ENCODE peak calls at places on chromosomes 4 and X, in five cellular contexts. R is esophagus muscularis mucosa; X is ovary; T is heart left ventricle; Q is effector memory CD4-positive, alpha-beta T cell. A is an unnamed sample. For H3K9me3, the result is how much of the 10 kb centered on the place peaks cover.

GRCh38 chr4:169243808-169244207 is 26.9 kb downstream of the SH3RF1 start:
- DNase-seq in Q (no peak), R (no peak), T (no peak), X (no peak), A (no peak)

GRCh38 chrX:7574325-7574724 is 268.6 kb upstream of the VCX start:
- DNase-seq in R (no peak), X (no peak), Q (no peak), T (no peak), A (peak)

GRCh38 chrX:118977424-118977823 is 3.0 kb downstream of the LONRF3 start:
- DNase-seq in T (no peak), Q (no peak), R (no peak), X (no peak), A (no peak)

GRCh38 chr4:61405307-61405706 is 205.2 kb downstream of the ADGRL3 start:
- DNase-seq in Q (no peak), T (no peak), X (no peak), R (no peak), A (no peak)

GRCh38 chr4:166896254-166896653 is 338.0 kb downstream of the SPOCK3 start:
- DNase-seq in T (no peak), X (no peak), R (no peak), Q (no peak), A (no peak)

GRCh38 chr4:8916251-8916913 is 44.7 kb upstream of the HMX1 start:
- DNase-seq in T (peak), Q (no peak), R (peak), X (no peak), A (no peak)

GRCh38 chrX:47218920-47219815 is 687 bp downstream of the CDK16 start:
- DNase-seq in T (peak), Q (peak), R (no peak), X (peak), A (peak)

GRCh38 chr4:122930877-122931276 is 8.5 kb upstream of the NUDT6 start:
- DNase-seq in R (no peak), T (no peak), Q (no peak), X (no peak), A (no peak)

GRCh38 chr4:18689308-18689915 is 667.9 kb upstream of the LCORL start:
- DNase-seq in T (peak), X (no peak), R (no peak), Q (no peak), A (peak)

GRCh38 chr4:32884198-32884597 is 2164.0 kb downstream of the PCDH7 start:
- DNase-seq in R (no peak), Q (no peak), X (no peak), T (no peak), A (no peak)

GRCh38 chr4:26507286-26507685 is 17.0 kb upstream of the CCKAR start:
- DNase-seq in X (no peak), T (no peak), R (no peak), Q (no peak), A (no peak)

GRCh38 chrX:69156638-69157037 is 8.6 kb downstream of the PJA1 start:
- DNase-seq in Q (no peak), T (no peak), X (no peak), R (no peak), A (no peak)

GRCh38 chrX:80812176-80812575 is 2.5 kb upstream of the BRWD3 start:
- DNase-seq in Q (no peak), X (no peak), R (no peak), T (peak), A (no peak)

GRCh38 chrX:48992341-48992740 is 9.7 kb downstream of the GRIPAP1 start:
- DNase-seq in R (no peak), Q (no peak), X (no peak), T (no peak), A (no peak)

GRCh38 chr4:8771666-8772065 is 100.0 kb downstream of the HMX1 start:
- DNase-seq in T (no peak), X (no peak), Q (no peak), R (no peak), A (no peak)

GRCh38 chr4:159526172-159526571 is 423.3 kb downstream of the RAPGEF2 start:
- DNase-seq in X (no peak), T (no peak), Q (no peak), R (no peak), A (no peak)

GRCh38 chrX:15475021-15475420 is 18.1 kb downstream of the PIR start:
- DNase-seq in Q (no peak), R (no peak), T (no peak), X (no peak), A (no peak)

GRCh38 chr4:185020863-185021761 is 2.8 kb downstream of the HELT start:
- DNase-seq in X (no peak), Q (no peak), T (no peak), R (no peak), A (no peak)

GRCh38 chr4:132596186-132596585 is 552.9 kb upstream of the PCDH10 start:
- DNase-seq in Q (no peak), X (no peak), T (no peak), R (no peak), A (no peak)

GRCh38 chrX:106613277-106613676 is 1.5 kb downstream of the RADX start:
- DNase-seq in T (no peak), R (no peak), Q (no peak), X (no peak), A (no peak)

GRCh38 chrX:40154229-40154852 is 56.6 kb upstream of the BCOR start:
- DNase-seq in T (peak), X (peak), Q (no peak), R (no peak), A (peak)

GRCh38 chr4:70838400-70838971 is 1.2 kb downstream of the GRSF1 start:
- DNase-seq in R (no peak), T (no peak), X (no peak), Q (no peak), A (no peak)

GRCh38 chr4:41427306-41427882 is 110.6 kb upstream of the LIMCH1 start:
- DNase-seq in R (no peak), X (no peak), T (no peak), Q (no peak), A (no peak)

GRCh38 chr4:125741825-125742452 is 427.2 kb downstream of the FAT4 start:
- DNase-seq in Q (no peak), T (no peak), X (no peak), R (no peak), A (no peak)

GRCh38 chr4:4627906-4628305 is 86.1 kb upstream of the STX18 start:
- DNase-seq in R (no peak), T (no peak), X (no peak), Q (no peak), A (no peak)

GRCh38 chr4:145566767-145567166 is 52.4 kb upstream of the MMAA start:
- DNase-seq in T (no peak), X (no peak), Q (no peak), R (no peak), A (no peak)

GRCh38 chr4:120066182-120066524 is 495 bp downstream of the MAD2L1 start:
- DNase-seq in X (no peak), Q (no peak), T (no peak), R (no peak), A (no peak)

GRCh38 chr4:90207887-90208454 is 80.8 kb downstream of the CCSER1 start:
- DNase-seq in Q (no peak), R (no peak), X (no peak), T (no peak), A (no peak)

GRCh38 chr4:129515356-129515755 is 419.4 kb downstream of the C4orf33 start:
- DNase-seq in T (no peak), R (no peak), Q (no peak), X (no peak), A (no peak)

GRCh38 chr4:80471701-80472100 is 136.2 kb downstream of the CFAP299 start:
- DNase-seq in T (no peak), Q (no peak), X (peak), R (no peak), A (no peak)

GRCh38 chr4:48963042-48963679 is 22.9 kb upstream of the CWH43 start:
- DNase-seq in X (peak), T (peak), Q (peak), R (peak), A (peak)

GRCh38 chr4:68369474-68369805 is 19.6 kb upstream of the YTHDC1 start:
- DNase-seq in T (no peak), R (no peak), Q (no peak), X (no peak), A (no peak)

GRCh38 chr4:118813561-118813960 is 22.4 kb downstream of the SEC24D start:
- DNase-seq in X (no peak), T (no peak), Q (no peak), R (no peak), A (no peak)

GRCh38 chrX:66150188-66150587 is 13.9 kb upstream of the HEPH start:
- DNase-seq in T (no peak), R (no peak), X (no peak), Q (no peak), A (no peak)

GRCh38 chrX:40097492-40098263 is at the start of gene BCOR:
- DNase-seq in X (peak), Q (peak), T (peak), R (no peak), A (peak)

GRCh38 chr4:122914938-122915337 is 7.5 kb downstream of the NUDT6 start:
- DNase-seq in Q (no peak), X (no peak), T (no peak), R (no peak), A (no peak)

GRCh38 chrX:55240788-55241187 is 20.6 kb downstream of the PAGE5 start:
- DNase-seq in X (no peak), Q (no peak), T (no peak), R (no peak), A (no peak)
- H3K9me3 ChIP-seq in X (under half), Q (under half), T (under half), R (under half), A (under half)

DNA sequence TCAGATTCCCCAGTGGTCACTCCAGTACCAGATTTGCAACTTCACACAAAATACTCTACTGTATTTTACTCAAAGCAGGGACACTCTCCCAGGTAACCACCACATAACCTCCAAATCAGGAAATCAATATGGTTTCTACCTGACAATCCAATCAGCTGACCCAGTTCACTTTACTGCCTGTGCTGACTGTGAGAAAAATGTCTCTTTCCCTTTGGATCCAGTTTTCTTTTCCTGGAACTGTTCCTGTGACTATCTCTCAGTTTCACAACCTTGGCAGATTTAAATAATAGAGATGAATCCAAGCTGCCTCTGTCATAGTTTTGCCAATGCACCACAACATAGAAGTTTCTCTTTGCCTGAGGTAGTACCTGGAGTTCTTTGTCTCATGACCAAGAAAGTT is 29.8 kb upstream of the IL9R start:
- DNase-seq in T (no peak), R (peak), Q (no peak), X (no peak), A (no peak)
- H3K9me3 ChIP-seq in T (under half), R (under half), Q (under half), X (under half), A (under half)

DNA sequence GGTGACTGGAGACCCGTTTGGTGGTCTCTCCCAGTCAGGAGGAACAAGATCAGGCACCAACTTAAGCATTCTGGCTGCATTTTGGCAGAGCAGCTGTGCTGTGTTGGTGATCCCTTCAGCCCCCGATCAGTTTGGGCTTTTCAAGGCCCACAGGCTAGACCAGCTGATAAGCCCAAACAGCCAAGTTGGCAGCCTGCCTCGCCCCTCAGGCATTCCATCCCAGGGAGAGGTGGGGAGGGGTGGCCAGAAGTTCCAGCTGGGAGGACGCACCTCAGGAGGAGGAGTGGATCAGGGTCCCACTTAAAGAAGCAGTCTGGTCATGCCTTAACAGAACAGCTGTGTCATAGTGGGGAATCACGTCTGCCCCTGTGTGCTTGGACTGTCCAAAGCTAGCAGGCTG is 105.8 kb downstream of the CHIC1 start:
- DNase-seq in X (no peak), R (no peak), T (peak), Q (no peak), A (peak)
- H3K9me3 ChIP-seq in X (under half), R (under half), T (under half), Q (under half), A (under half)

GRCh38 chr4:38119663-38120374 is 159.6 kb downstream of the PTTG2 start:
- DNase-seq in X (peak), T (peak), R (no peak), Q (no peak), A (peak)
- H3K9me3 ChIP-seq in X (under half), T (under half), R (under half), Q (under half), A (under half)

GRCh38 chrX:63466690-63467089 is 115.6 kb upstream of the SPIN4 start:
- DNase-seq in T (no peak), R (no peak), X (no peak), Q (no peak), A (no peak)
- H3K9me3 ChIP-seq in T (under half), R (under half), X (under half), Q (under half), A (under half)

DNA sequence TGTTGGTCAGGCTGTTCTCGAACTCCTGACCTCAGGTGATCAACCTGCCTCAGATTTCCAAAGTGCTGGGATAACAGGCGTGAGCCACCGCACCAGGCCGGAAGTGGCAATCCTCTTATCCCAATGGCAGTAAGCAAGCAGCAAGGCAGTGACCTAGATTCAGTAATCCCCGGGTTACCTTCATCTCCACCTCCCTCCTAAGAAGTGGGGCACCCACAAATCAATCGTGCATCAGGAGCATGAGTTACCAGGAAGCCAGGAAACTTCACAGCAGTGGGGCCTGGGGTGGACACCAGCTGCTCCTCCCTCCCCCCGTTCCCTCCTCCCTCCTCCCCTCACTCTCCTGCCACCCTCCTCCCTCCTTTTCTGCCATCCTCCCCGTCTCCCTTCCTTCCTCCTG is 2.0 kb downstream of the PDE6B start:
- DNase-seq in Q (no peak), T (no peak), X (no peak), R (no peak), A (no peak)
- H3K9me3 ChIP-seq in Q (under half), T (under half), X (under half), R (under half), A (under half)

DNA sequence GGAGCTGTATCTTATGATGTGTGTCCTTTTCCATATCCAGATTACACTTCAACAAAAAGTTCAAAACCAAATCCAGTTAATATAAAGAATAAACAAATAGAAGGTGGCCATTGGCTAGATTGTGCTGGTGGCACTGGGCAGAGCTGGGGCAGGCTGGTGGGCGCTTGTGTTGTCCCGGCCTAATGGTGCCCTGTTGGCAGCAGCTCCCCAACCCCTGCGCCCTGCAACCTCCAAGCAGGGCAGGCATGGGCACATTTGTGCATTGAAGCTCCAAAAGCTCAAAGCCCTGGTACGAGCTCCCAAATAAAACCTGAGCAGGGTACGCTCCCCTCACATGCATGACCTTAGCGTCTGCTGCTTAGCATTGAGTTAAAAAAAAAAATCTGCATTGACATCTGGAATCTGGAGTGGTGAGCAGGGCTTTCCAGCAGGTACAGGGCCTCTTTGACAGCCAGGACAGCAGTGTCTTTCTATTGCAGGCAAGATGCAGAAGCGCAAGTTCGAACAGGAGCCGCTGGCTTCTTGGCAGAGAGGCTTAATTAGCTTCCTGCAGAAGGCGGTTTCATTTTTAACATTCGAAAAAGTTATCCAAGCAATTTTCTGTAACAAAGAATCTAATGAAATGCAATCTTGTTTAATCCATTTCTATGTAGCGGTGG is 25.9 kb upstream of the NYX start:
- DNase-seq in X (no peak), Q (no peak), T (no peak), R (no peak), A (no peak)
- H3K9me3 ChIP-seq in X (under half), Q (under half), T (under half), R (under half), A (under half)

DNA sequence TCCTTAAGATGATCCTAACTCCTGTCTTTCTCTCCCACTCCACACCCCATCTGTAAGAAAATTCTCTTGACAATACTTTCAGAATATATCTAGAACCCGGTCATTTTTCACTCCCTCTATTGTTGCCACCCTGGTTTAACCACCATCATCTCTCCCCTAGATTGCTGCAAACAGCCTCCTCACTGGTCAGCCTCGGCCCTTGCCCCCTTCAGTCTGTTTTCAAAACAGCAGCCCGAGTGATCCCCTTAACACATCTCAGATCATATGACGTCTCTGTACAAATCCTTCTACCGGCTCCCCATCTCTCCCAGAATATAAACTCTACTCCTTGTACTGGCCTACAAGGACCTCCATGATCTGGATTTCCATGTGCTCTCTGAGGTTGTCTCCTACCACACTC is 35.2 kb upstream of the F9 start:
- DNase-seq in R (no peak), Q (no peak), T (no peak), X (no peak), A (no peak)
- H3K9me3 ChIP-seq in R (under half), Q (under half), T (under half), X (under half), A (under half)

DNA sequence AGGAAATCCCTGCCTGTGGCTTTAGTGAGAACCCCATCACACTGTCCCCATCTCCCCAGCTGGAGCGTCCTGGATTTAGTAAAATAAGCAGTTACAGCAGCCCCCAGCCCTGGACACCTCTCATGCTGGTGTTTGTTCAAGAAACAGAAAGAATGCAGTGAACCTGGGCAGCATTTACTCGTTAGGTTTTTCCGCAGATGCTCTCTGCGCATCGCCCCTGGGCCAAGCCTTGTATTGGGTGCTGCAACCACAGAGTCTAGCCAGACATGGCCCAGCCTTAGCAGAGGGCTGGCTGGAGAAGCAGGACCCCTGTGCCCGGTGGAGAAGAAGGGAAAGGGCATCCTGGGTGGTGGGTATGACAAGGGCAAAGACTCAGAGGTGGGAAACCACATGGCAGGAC is 136.3 kb upstream of the PSAPL1 start:
- DNase-seq in Q (no peak), X (no peak), R (no peak), T (no peak), A (no peak)
- H3K9me3 ChIP-seq in Q (under half), X (under half), R (under half), T (under half), A (under half)

GRCh38 chr4:761739-762138 is 56.1 kb downstream of the PCGF3 start:
- DNase-seq in Q (no peak), R (no peak), X (no peak), T (no peak), A (no peak)
- H3K9me3 ChIP-seq in Q (under half), R (under half), X (under half), T (under half), A (under half)

A was measured in heart right ventricle.